ENCODE peak calls at places on chromosomes 11 and 22, in nine cellular contexts. One of them, this sample, is unnamed.

GRCh38 chr22:39616781-39617180 is 46.2 kb downstream of the CACNA1I start:
- DNase-seq in GM23338: no peak
- DNase-seq in A549: no peak
- DNase-seq in HL-60: no peak
- DNase-seq in HepG2: no peak
- DNase-seq in Panc1: no peak
- DNase-seq in HCT116: no peak
- DNase-seq in SK-N-SH: no peak
- DNase-seq in GM12878: no peak
- DNase-seq in this sample: no peak

GRCh38 chr11:110198031-110198729 is 98.2 kb downstream of the RDX start:
- DNase-seq in GM23338: no peak
- DNase-seq in A549: no peak
- DNase-seq in HL-60: no peak
- DNase-seq in HepG2: no peak
- DNase-seq in Panc1: no peak
- DNase-seq in HCT116: no peak
- DNase-seq in SK-N-SH: no peak
- DNase-seq in GM12878: no peak
- DNase-seq in this sample: no peak

GRCh38 chr22:45164217-45165123 is 745 bp downstream of the NUP50 start:
- DNase-seq in GM23338: peak
- DNase-seq in A549: peak
- DNase-seq in HL-60: no peak
- DNase-seq in HepG2: no peak
- DNase-seq in Panc1: no peak
- DNase-seq in HCT116: no peak
- DNase-seq in SK-N-SH: peak
- DNase-seq in GM12878: no peak
- DNase-seq in this sample: peak

GRCh38 chr22:29914991-29915390 is 32.0 kb downstream of the MTMR3 start:
- DNase-seq in GM23338: no peak
- DNase-seq in A549: no peak
- DNase-seq in HL-60: no peak
- DNase-seq in HepG2: no peak
- DNase-seq in Panc1: no peak
- DNase-seq in HCT116: no peak
- DNase-seq in SK-N-SH: no peak
- DNase-seq in GM12878: no peak
- DNase-seq in this sample: no peak

GRCh38 chr11:76083563-76084451 is 122.5 kb downstream of the WNT11 start:
- DNase-seq in GM23338: no peak
- DNase-seq in A549: no peak
- DNase-seq in HL-60: no peak
- DNase-seq in HepG2: no peak
- DNase-seq in Panc1: no peak
- DNase-seq in HCT116: no peak
- DNase-seq in SK-N-SH: no peak
- DNase-seq in GM12878: no peak
- DNase-seq in this sample: no peak

GRCh38 chr22:21919526-21920307 is 32.9 kb downstream of the PPM1F start:
- DNase-seq in GM23338: no peak
- DNase-seq in A549: no peak
- DNase-seq in HL-60: no peak
- DNase-seq in HepG2: no peak
- DNase-seq in Panc1: no peak
- DNase-seq in HCT116: no peak
- DNase-seq in SK-N-SH: peak
- DNase-seq in GM12878: no peak
- DNase-seq in this sample: peak

GRCh38 chr11:114135737-114136151 is 76.2 kb downstream of the ZBTB16 start:
- DNase-seq in GM23338: peak
- DNase-seq in A549: no peak
- DNase-seq in HL-60: peak
- DNase-seq in HepG2: no peak
- DNase-seq in Panc1: no peak
- DNase-seq in HCT116: no peak
- DNase-seq in SK-N-SH: no peak
- DNase-seq in GM12878: no peak
- DNase-seq in this sample: no peak

GRCh38 chr11:113690619-113691569 is 15.2 kb downstream of the TMPRSS5 start:
- DNase-seq in GM23338: peak
- DNase-seq in A549: peak
- DNase-seq in HL-60: peak
- DNase-seq in HepG2: peak
- DNase-seq in Panc1: no peak
- DNase-seq in HCT116: peak
- DNase-seq in SK-N-SH: peak
- DNase-seq in GM12878: no peak
- DNase-seq in this sample: peak

GRCh38 chr11:9285850-9286587 is 20.9 kb upstream of the DENND5A start:
- DNase-seq in GM23338: no peak
- DNase-seq in A549: no peak
- DNase-seq in HL-60: no peak
- DNase-seq in HepG2: no peak
- DNase-seq in Panc1: no peak
- DNase-seq in HCT116: no peak
- DNase-seq in SK-N-SH: no peak
- DNase-seq in GM12878: no peak
- DNase-seq in this sample: no peak

GRCh38 chr22:17243524-17243923 is 24.3 kb upstream of the ADA2 start:
- DNase-seq in GM23338: no peak
- DNase-seq in A549: no peak
- DNase-seq in HL-60: no peak
- DNase-seq in HepG2: no peak
- DNase-seq in Panc1: no peak
- DNase-seq in HCT116: no peak
- DNase-seq in SK-N-SH: no peak
- DNase-seq in GM12878: peak
- DNase-seq in this sample: no peak

GRCh38 chr11:33689506-33689905 is 11.1 kb downstream of the C11orf91 start:
- DNase-seq in GM23338: no peak
- DNase-seq in A549: no peak
- DNase-seq in HL-60: no peak
- DNase-seq in HepG2: no peak
- DNase-seq in Panc1: no peak
- DNase-seq in HCT116: no peak
- DNase-seq in SK-N-SH: no peak
- DNase-seq in GM12878: no peak
- DNase-seq in this sample: no peak

GRCh38 chr22:27512283-27512761 is 289.2 kb downstream of the MN1 start:
- DNase-seq in GM23338: no peak
- DNase-seq in A549: no peak
- DNase-seq in HL-60: no peak
- DNase-seq in HepG2: no peak
- DNase-seq in Panc1: no peak
- DNase-seq in HCT116: no peak
- DNase-seq in SK-N-SH: no peak
- DNase-seq in GM12878: no peak
- DNase-seq in this sample: no peak
- TF ChIP-seq REST in GM23338: no peak
- TF ChIP-seq REST in A549: no peak
- TF ChIP-seq REST in HL-60: no peak
- TF ChIP-seq REST in HepG2: no peak
- TF ChIP-seq REST in Panc1: no peak
- TF ChIP-seq REST in HCT116: no peak
- TF ChIP-seq REST in SK-N-SH: no peak
- TF ChIP-seq REST in GM12878: no peak
- TF ChIP-seq REST in this sample: no peak

GRCh38 chr11:120718171-120718570 is 206.6 kb downstream of the GRIK4 start:
- DNase-seq in GM23338: no peak
- DNase-seq in A549: no peak
- DNase-seq in HL-60: no peak
- DNase-seq in HepG2: no peak
- DNase-seq in Panc1: no peak
- DNase-seq in HCT116: no peak
- DNase-seq in SK-N-SH: no peak
- DNase-seq in GM12878: no peak
- DNase-seq in this sample: no peak
- TF ChIP-seq REST in GM23338: no peak
- TF ChIP-seq REST in A549: no peak
- TF ChIP-seq REST in HL-60: no peak
- TF ChIP-seq REST in HepG2: no peak
- TF ChIP-seq REST in Panc1: no peak
- TF ChIP-seq REST in HCT116: no peak
- TF ChIP-seq REST in SK-N-SH: no peak
- TF ChIP-seq REST in GM12878: no peak
- TF ChIP-seq REST in this sample: no peak

DNA sequence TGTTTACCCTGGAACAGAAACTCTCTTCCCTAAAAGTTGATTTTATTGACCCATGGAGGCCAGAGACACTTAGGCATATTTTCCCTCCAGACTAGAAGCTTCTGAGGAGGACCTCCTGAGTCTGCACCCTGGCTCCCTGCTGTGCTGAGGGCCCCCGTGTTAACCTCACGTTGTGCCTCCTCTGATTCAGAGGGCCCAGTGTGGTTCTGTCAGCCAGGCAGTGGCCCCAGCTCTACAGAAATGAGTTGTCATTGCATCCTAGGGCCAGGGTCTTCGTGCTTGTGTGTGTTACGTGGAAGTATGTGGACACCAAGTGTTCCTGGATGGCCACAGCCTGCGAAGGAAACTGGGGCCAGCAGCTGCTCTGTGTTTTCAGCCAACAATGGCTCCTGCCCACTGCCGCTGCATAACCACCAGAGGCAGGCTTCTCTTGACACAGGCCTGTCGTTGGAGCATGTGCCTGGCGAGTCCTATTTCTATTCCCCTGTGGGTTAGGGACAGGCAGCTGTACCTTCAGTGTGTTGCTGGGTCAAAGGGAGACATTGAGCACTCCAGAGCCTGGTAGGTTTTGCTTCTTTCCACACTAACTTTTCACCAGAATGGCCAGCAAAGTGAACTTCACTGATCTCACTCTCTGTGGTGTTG is 44.5 kb downstream of the MED15 start:
- DNase-seq in GM23338: no peak
- DNase-seq in A549: no peak
- DNase-seq in HL-60: no peak
- DNase-seq in HepG2: peak
- DNase-seq in Panc1: no peak
- DNase-seq in HCT116: no peak
- DNase-seq in SK-N-SH: no peak
- DNase-seq in GM12878: no peak
- DNase-seq in this sample: no peak
- TF ChIP-seq REST in GM23338: no peak
- TF ChIP-seq REST in A549: no peak
- TF ChIP-seq REST in HL-60: no peak
- TF ChIP-seq REST in HepG2: no peak
- TF ChIP-seq REST in Panc1: no peak
- TF ChIP-seq REST in HCT116: no peak
- TF ChIP-seq REST in SK-N-SH: no peak
- TF ChIP-seq REST in GM12878: no peak
- TF ChIP-seq REST in this sample: no peak

DNA sequence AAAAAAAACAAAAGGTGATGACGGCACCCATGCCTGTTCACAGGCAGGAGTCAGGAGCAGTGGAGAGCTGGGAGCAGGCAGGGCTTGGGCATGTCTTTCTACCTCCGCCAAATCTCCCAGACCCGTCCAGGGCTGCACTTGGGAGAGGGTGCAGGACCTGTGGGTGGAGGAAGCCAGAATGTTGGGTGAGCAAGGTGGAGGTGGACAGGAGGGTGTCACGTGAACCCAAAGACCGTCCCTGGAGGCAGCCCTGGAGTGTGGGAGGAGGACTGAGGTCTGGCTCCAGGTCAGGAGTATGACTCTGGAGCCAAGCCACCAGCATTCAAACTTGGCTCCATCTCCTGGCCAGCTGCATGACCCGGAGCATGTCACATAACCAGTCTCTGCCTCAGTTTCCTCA is 26.6 kb upstream of the RELT start:
- DNase-seq in GM23338: no peak
- DNase-seq in A549: no peak
- DNase-seq in HL-60: no peak
- DNase-seq in HepG2: no peak
- DNase-seq in Panc1: no peak
- DNase-seq in HCT116: no peak
- DNase-seq in SK-N-SH: no peak
- DNase-seq in GM12878: no peak
- DNase-seq in this sample: no peak
- TF ChIP-seq REST in GM23338: no peak
- TF ChIP-seq REST in A549: no peak
- TF ChIP-seq REST in HL-60: no peak
- TF ChIP-seq REST in HepG2: no peak
- TF ChIP-seq REST in Panc1: no peak
- TF ChIP-seq REST in HCT116: no peak
- TF ChIP-seq REST in SK-N-SH: no peak
- TF ChIP-seq REST in GM12878: no peak
- TF ChIP-seq REST in this sample: no peak

GRCh38 chr11:79028214-79028613 is 412.6 kb downstream of the TENM4 start:
- DNase-seq in GM23338: no peak
- DNase-seq in A549: no peak
- DNase-seq in HL-60: no peak
- DNase-seq in HepG2: no peak
- DNase-seq in Panc1: no peak
- DNase-seq in HCT116: no peak
- DNase-seq in SK-N-SH: no peak
- DNase-seq in GM12878: no peak
- DNase-seq in this sample: no peak

GRCh38 chr11:79026803-79027445 is 413.9 kb downstream of the TENM4 start:
- DNase-seq in GM23338: no peak
- DNase-seq in A549: no peak
- DNase-seq in HL-60: peak
- DNase-seq in HepG2: no peak
- DNase-seq in Panc1: no peak
- DNase-seq in HCT116: no peak
- DNase-seq in SK-N-SH: no peak
- DNase-seq in GM12878: no peak
- DNase-seq in this sample: no peak

GRCh38 chr11:79025622-79026021 is 415.2 kb downstream of the TENM4 start:
- DNase-seq in GM23338: peak
- DNase-seq in A549: no peak
- DNase-seq in HL-60: no peak
- DNase-seq in HepG2: no peak
- DNase-seq in Panc1: no peak
- DNase-seq in HCT116: no peak
- DNase-seq in SK-N-SH: no peak
- DNase-seq in GM12878: no peak
- DNase-seq in this sample: no peak

GRCh38 chr11:79021601-79022000 is 419.2 kb downstream of the TENM4 start:
- DNase-seq in GM23338: no peak
- DNase-seq in A549: no peak
- DNase-seq in HL-60: no peak
- DNase-seq in HepG2: no peak
- DNase-seq in Panc1: no peak
- DNase-seq in HCT116: no peak
- DNase-seq in SK-N-SH: no peak
- DNase-seq in GM12878: no peak
- DNase-seq in this sample: no peak

GRCh38 chr11:79025097-79025496 is 415.7 kb downstream of the TENM4 start:
- DNase-seq in GM23338: no peak
- DNase-seq in A549: no peak
- DNase-seq in HL-60: no peak
- DNase-seq in HepG2: no peak
- DNase-seq in Panc1: no peak
- DNase-seq in HCT116: no peak
- DNase-seq in SK-N-SH: no peak
- DNase-seq in GM12878: no peak
- DNase-seq in this sample: no peak
- TF ChIP-seq REST in GM23338: no peak
- TF ChIP-seq REST in A549: no peak
- TF ChIP-seq REST in HL-60: no peak
- TF ChIP-seq REST in HepG2: no peak
- TF ChIP-seq REST in Panc1: no peak
- TF ChIP-seq REST in HCT116: no peak
- TF ChIP-seq REST in SK-N-SH: no peak
- TF ChIP-seq REST in GM12878: no peak
- TF ChIP-seq REST in this sample: no peak

GRCh38 chr11:35190804-35191348 is 51.9 kb downstream of the CD44 start:
- DNase-seq in GM23338: no peak
- DNase-seq in A549: no peak
- DNase-seq in HL-60: no peak
- DNase-seq in HepG2: peak
- DNase-seq in Panc1: no peak
- DNase-seq in HCT116: no peak
- DNase-seq in SK-N-SH: no peak
- DNase-seq in GM12878: no peak
- DNase-seq in this sample: no peak
- TF ChIP-seq REST in GM23338: no peak
- TF ChIP-seq REST in A549: no peak
- TF ChIP-seq REST in HL-60: no peak
- TF ChIP-seq REST in HepG2: no peak
- TF ChIP-seq REST in Panc1: no peak
- TF ChIP-seq REST in HCT116: no peak
- TF ChIP-seq REST in SK-N-SH: no peak
- TF ChIP-seq REST in GM12878: no peak
- TF ChIP-seq REST in this sample: no peak

This sample was measured in K562.